ENCODE peak calls at places on chromosome 13, in four cellular contexts. W is K562, V is GM12891, S is GM12878. D is an unnamed sample.

GRCh38 chr13:64446372-64446771 is 2783.8 kb downstream of the PCDH9 start:
- DNase-seq in W (no peak), V (no peak), S (no peak), D (no peak)

GRCh38 chr13:107866666-107867623 is 348.4 kb downstream of the LIG4 start:
- DNase-seq in W (peak), V (no peak), S (no peak), D (no peak)

GRCh38 chr13:75135325-75135825 is 346.6 kb downstream of the TBC1D4 start:
- DNase-seq in W (no peak), V (no peak), S (no peak), D (no peak)

GRCh38 chr13:51832471-51833152 is 12.4 kb downstream of the TMEM272 start:
- DNase-seq in W (no peak), V (peak), S (no peak), D (peak)

GRCh38 chr13:40190656-40191100 is 475.8 kb downstream of the FOXO1 start:
- DNase-seq in W (no peak), V (no peak), S (no peak), D (no peak)

GRCh38 chr13:47903836-47904235 is 97.2 kb downstream of the SUCLA2 start:
- DNase-seq in W (no peak), V (no peak), S (no peak), D (no peak)

GRCh38 chr13:21061077-21061945 is at the start of gene LATS2:
- DNase-seq in W (peak), V (peak), S (peak), D (peak)

GRCh38 chr13:29516880-29517279 is 78.6 kb downstream of the SLC7A1 start:
- DNase-seq in W (no peak), V (no peak), S (no peak), D (no peak)

GRCh38 chr13:90232291-90232690 is 1115.2 kb upstream of the MIR17HG start:
- DNase-seq in W (no peak), V (no peak), S (no peak), D (no peak)

GRCh38 chr13:63774133-63774532 is 2358.5 kb upstream of the PCDH20 start:
- DNase-seq in W (no peak), V (no peak), S (no peak), D (no peak)

GRCh38 chr13:63408227-63409202 is 1992.9 kb upstream of the PCDH20 start:
- DNase-seq in W (no peak), V (no peak), S (no peak), D (no peak)

GRCh38 chr13:75333103-75333502 is 148.9 kb downstream of the TBC1D4 start:
- DNase-seq in W (no peak), V (no peak), S (no peak), D (no peak)

GRCh38 chr13:21538753-21539152 is 65.2 kb downstream of the MICU2 start:
- DNase-seq in W (no peak), V (no peak), S (no peak), D (no peak)

GRCh38 chr13:75418997-75419396 is 63.0 kb downstream of the TBC1D4 start:
- DNase-seq in W (no peak), V (no peak), S (no peak), D (peak)

GRCh38 chr13:44972956-44973581 is 16.2 kb downstream of the NUFIP1 start:
- DNase-seq in W (peak), V (no peak), S (no peak), D (no peak)
- TF ChIP-seq SPI1 in W (no peak), V (no peak), S (no peak), D (no peak)

DNA sequence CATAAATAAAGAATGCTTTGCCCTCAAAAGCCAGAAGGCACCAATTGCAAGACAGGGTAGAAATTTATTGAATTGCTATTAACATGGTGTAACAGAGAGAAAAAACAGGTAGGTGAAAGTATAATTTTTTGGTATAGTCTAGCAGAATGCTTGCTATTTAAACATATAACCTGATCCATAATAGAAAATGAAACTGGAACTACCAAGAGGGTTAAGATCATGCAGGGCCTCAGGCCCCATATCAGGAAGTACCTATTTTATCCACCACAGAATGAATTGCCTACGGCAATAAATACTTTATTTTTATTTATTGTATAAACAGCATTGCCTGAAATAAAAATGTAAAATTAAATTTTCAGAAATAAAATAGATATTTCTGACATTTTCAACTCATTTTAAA is 159.5 kb downstream of the PRR20E start:
- DNase-seq in W (no peak), V (no peak), S (no peak), D (no peak)
- TF ChIP-seq SPI1 in W (no peak), V (no peak), S (no peak), D (no peak)

GRCh38 chr13:22758245-22758644 is 422.5 kb upstream of the SGCG start:
- DNase-seq in W (no peak), V (no peak), S (no peak), D (no peak)
- TF ChIP-seq SPI1 in W (no peak), V (no peak), S (no peak), D (no peak)

DNA sequence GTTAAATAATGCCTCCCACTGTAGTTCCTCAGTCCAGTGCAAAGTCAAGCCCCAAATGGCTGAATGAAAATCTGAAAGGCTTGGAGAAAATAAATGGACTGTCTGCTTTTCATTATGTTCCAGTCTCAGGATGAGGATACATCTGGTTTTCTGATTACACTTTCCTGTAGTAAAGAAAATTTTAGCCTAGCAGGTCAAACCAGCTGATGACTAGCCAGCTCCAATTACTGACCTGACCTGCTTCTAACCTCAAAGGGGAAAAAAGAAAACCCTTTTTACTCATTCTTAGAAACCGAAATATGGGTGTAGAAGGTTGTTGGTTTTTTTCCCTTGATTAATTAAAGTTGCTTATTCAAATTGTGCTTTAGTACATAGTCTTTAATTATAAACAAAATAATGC is 418.4 kb downstream of the EFNB2 start:
- DNase-seq in W (no peak), V (no peak), S (no peak), D (no peak)
- TF ChIP-seq SPI1 in W (no peak), V (no peak), S (no peak), D (no peak)

DNA sequence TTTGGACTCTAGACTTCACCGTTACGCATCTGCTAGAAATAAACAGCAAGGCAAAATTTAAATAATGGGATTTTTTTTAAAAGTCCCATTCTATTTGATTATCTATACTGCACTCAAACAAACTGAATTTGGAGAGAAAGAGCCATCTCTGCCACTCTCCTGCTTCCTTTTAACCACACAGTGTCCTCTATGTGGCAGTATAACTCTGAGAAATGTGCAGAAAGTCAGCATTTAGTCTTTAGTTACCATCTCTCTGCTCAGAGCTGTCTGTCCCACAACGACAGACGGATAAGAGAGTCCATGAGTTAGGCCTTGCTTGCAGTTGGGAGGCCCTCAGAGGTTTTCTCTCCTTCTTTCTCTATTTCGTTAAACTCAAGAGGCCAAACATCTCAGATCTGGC is 21.2 kb downstream of the CCNA1 start:
- DNase-seq in W (no peak), V (no peak), S (no peak), D (no peak)
- TF ChIP-seq SPI1 in W (no peak), V (no peak), S (no peak), D (no peak)

DNA sequence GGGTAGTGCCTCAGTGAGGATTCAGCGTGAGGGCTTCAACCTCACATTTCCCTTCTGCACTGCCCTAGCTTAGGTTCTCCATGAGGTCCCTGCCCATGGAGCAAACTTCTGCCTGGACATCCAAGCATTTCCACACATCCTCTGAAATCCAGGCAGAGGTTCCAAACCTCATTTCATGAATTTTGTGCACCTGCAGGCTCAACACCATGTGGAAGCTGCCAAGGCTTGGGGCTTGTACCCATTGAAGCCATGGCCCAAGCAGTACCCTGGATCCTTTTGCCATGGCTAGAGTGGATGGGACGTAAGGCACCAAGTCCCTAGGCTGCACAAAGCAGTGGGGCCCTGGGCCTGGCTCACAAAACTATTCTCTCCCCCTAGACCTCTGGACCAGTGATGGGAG is 877.1 kb upstream of the KLHL1 start:
- DNase-seq in W (no peak), V (no peak), S (no peak), D (no peak)
- TF ChIP-seq SPI1 in W (no peak), V (no peak), S (no peak), D (no peak)

GRCh38 chr13:110454227-110454859 is 107.2 kb downstream of the RAB20 start:
- DNase-seq in W (no peak), V (no peak), S (no peak), D (no peak)
- TF ChIP-seq SPI1 in W (no peak), V (no peak), S (no peak), D (no peak)

GRCh38 chr13:113116871-113117271 is 5.7 kb upstream of the F10 start:
- DNase-seq in W (no peak), V (no peak), S (no peak), D (no peak)

GRCh38 chr13:113117335-113117872 is 5.2 kb upstream of the F10 start:
- DNase-seq in W (no peak), V (no peak), S (no peak), D (no peak)

GRCh38 chr13:113115363-113116205 is 7.0 kb upstream of the F10 start:
- DNase-seq in W (no peak), V (no peak), S (no peak), D (no peak)

GRCh38 chr13:113114511-113115362 is 7.9 kb upstream of the F10 start:
- DNase-seq in W (no peak), V (no peak), S (no peak), D (no peak)

DNA sequence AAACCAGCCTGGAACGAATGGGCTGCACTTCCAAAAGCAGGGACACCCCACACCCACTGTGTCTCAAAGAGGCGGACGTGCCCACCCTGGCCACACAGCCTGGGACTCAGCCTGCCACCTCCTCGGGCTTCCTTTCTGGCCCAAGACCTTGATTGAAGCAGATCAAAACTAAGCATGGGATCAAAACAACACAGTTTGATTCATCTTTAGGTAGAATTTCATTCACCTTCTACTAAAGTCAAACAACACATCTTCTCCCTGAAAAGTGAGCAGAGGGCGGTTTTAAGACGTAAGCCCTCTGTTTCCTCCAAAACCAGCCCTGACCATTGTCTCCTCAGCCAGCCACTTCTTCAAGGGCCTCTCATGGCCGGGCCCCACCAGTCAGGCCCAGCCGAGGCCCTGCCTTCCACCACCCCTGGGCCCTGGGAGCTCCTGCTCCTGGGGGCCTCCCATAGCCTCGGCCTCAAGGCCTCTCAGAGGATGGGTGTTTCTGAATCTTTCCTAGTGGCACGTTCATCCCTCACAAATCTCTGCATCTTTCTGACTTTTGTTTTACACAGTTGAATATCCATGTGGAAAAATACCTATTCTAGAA is 6.3 kb upstream of the F10 start:
- DNase-seq in W (no peak), V (no peak), S (no peak), D (no peak)
- TF ChIP-seq SPI1 in W (no peak), V (no peak), S (no peak), D (no peak)